ENCODE peak calls at places on chromosomes 11 and 22, in six cellular contexts. E, J, O, U, W and N are unnamed samples.

GRCh38 chr22:30575859-30576258 is 1.4 kb upstream of the GAL3ST1 start:
- DNase-seq in E (no peak), J (no peak), O (no peak), U (no peak), W (no peak), N (no peak)

GRCh38 chr11:66361502-66361941 is 10.0 kb downstream of the SLC29A2 start:
- DNase-seq in E (peak), J (no peak), O (peak), U (no peak), W (no peak), N (no peak)

GRCh38 chr11:72812968-72813739 is 1.1 kb upstream of the ATG16L2 start:
- DNase-seq in E (peak), J (no peak), O (no peak), U (peak), W (no peak), N (no peak)

GRCh38 chr11:14386895-14387480 is 28.0 kb upstream of the RRAS2 start:
- DNase-seq in E (peak), J (peak), O (no peak), U (no peak), W (no peak), N (no peak)

GRCh38 chr22:20584029-20584871 is 76.8 kb downstream of the MED15 start:
- DNase-seq in E (no peak), J (no peak), O (no peak), U (no peak), W (no peak), N (no peak)

GRCh38 chr11:127789887-127790286 is 789.3 kb upstream of the KIRREL3 start:
- DNase-seq in E (no peak), J (no peak), O (no peak), U (no peak), W (no peak), N (no peak)

GRCh38 chr11:108825381-108825780 is 160.5 kb downstream of the DDX10 start:
- DNase-seq in E (no peak), J (no peak), O (no peak), U (no peak), W (no peak), N (no peak)

GRCh38 chr11:128902515-128903066 is 11.4 kb downstream of the KCNJ5 start:
- DNase-seq in E (no peak), J (no peak), O (no peak), U (no peak), W (no peak), N (no peak)

GRCh38 chr11:24496728-24497396 is at the start of gene LUZP2:
- DNase-seq in E (no peak), J (peak), O (no peak), U (no peak), W (no peak), N (peak)

GRCh38 chr11:73995247-73995646 is 12.6 kb upstream of the UCP2 start:
- DNase-seq in E (no peak), J (no peak), O (no peak), U (no peak), W (no peak), N (no peak)

GRCh38 chr11:132238331-132238730 is 867.9 kb downstream of the NTM start:
- DNase-seq in E (no peak), J (no peak), O (no peak), U (no peak), W (no peak), N (no peak)

GRCh38 chr11:120601566-120601965 is 90.0 kb downstream of the GRIK4 start:
- DNase-seq in E (no peak), J (no peak), O (no peak), U (no peak), W (no peak), N (no peak)

DNA sequence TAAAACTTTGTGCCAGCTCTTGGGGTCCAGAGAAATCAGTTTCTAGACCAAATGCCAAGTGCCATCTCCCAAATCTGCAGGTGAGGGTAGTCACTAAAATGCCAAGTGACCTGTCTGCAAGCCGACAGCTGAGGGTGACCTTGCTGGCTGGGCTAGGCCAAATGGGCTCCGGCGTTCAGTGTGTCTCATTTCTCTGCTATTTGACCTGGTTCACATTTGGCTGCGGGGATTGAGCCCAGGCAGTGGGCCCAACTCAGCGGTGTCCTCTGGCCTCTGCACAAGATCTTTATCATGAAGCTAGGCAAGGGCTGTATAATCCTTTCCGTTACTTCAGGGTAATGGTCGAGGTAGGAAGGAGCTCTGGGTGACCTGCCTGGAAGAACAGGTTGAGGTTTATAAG is 87.5 kb downstream of the SNX19 start:
- DNase-seq in E (no peak), J (no peak), O (no peak), U (no peak), W (no peak), N (no peak)
- TF ChIP-seq TAF1 in E (no peak), J (no peak), O (no peak), U (no peak), W (no peak), N (no peak)

GRCh38 chr22:44024288-44024908 is at the start of gene PARVB:
- DNase-seq in E (peak), J (no peak), O (peak), U (no peak), W (no peak), N (peak)
- TF ChIP-seq POLR2A in E (no peak), J (no peak), O (peak), U (no peak), W (peak), N (peak)

GRCh38 chr11:16096336-16096735 is 260.0 kb downstream of the SOX6 start:
- DNase-seq in E (no peak), J (no peak), O (no peak), U (no peak), W (no peak), N (no peak)

GRCh38 chr11:16099501-16099900 is 256.8 kb downstream of the SOX6 start:
- DNase-seq in E (no peak), J (no peak), O (no peak), U (no peak), W (no peak), N (no peak)

GRCh38 chr11:16097543-16097942 is 258.8 kb downstream of the SOX6 start:
- DNase-seq in E (no peak), J (no peak), O (no peak), U (no peak), W (no peak), N (no peak)

GRCh38 chr11:16095756-16096155 is 260.6 kb downstream of the SOX6 start:
- DNase-seq in E (no peak), J (no peak), O (no peak), U (no peak), W (no peak), N (no peak)

GRCh38 chr11:16098827-16099226 is 257.5 kb downstream of the SOX6 start:
- DNase-seq in E (no peak), J (no peak), O (no peak), U (no peak), W (no peak), N (no peak)
- TF ChIP-seq POLR2AphosphoS5 in E (no peak), J (no peak), O (no peak), U (no peak), W (no peak), N (no peak)

GRCh38 chr11:85076535-85077330 is 550.4 kb downstream of the DLG2 start:
- DNase-seq in E (no peak), J (no peak), O (no peak), U (no peak), W (no peak), N (no peak)
- TF ChIP-seq TAF1 in E (no peak), J (no peak), O (no peak), U (no peak), W (no peak), N (no peak)

GRCh38 chr11:35364101-35364780 is 55.1 kb downstream of the SLC1A2 start:
- DNase-seq in E (no peak), J (no peak), O (no peak), U (no peak), W (no peak), N (no peak)
- TF ChIP-seq POLR2A in E (no peak), J (no peak), O (no peak), U (no peak), W (no peak), N (no peak)

DNA sequence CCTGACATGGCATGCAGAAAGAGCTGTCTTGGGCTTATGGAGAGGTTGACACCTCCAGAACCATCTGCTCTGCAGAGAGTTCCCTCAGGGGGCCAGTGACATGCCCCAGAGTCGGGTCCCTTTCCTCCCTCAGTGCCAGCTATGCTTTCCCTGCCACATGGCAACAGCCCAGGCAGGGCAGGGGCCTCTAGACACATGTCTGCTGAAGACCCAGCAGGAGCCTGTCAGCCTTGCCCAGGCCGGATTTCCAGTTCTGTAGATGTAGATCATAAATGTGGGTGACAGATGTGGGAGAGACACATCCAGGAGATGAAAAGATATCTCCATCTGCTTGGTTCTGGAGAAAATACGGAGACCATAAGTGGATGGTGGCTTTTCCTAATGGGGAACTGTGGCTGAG is 25.5 kb downstream of the NAV2 start:
- DNase-seq in E (no peak), J (no peak), O (no peak), U (no peak), W (no peak), N (no peak)
- TF ChIP-seq POLR2AphosphoS5 in E (no peak), J (no peak), O (no peak), U (no peak), W (no peak), N (no peak)

GRCh38 chr22:49382451-49382735 is 445.3 kb downstream of the BRD1 start:
- DNase-seq in E (no peak), J (no peak), O (no peak), U (no peak), W (no peak), N (no peak)

GRCh38 chr22:49377306-49377705 is 450.4 kb downstream of the BRD1 start:
- DNase-seq in E (no peak), J (no peak), O (no peak), U (no peak), W (no peak), N (no peak)

GRCh38 chr22:49380828-49381114 is 446.9 kb downstream of the BRD1 start:
- DNase-seq in E (no peak), J (no peak), O (no peak), U (no peak), W (no peak), N (no peak)

GRCh38 chr22:49381595-49382450 is 445.9 kb downstream of the BRD1 start:
- DNase-seq in E (no peak), J (no peak), O (no peak), U (no peak), W (no peak), N (no peak)

GRCh38 chr22:49380095-49380827 is 447.4 kb downstream of the BRD1 start:
- DNase-seq in E (no peak), J (no peak), O (no peak), U (no peak), W (no peak), N (no peak)
- TF ChIP-seq TAF1 in E (no peak), J (no peak), O (no peak), U (no peak), W (no peak), N (no peak)

DNA sequence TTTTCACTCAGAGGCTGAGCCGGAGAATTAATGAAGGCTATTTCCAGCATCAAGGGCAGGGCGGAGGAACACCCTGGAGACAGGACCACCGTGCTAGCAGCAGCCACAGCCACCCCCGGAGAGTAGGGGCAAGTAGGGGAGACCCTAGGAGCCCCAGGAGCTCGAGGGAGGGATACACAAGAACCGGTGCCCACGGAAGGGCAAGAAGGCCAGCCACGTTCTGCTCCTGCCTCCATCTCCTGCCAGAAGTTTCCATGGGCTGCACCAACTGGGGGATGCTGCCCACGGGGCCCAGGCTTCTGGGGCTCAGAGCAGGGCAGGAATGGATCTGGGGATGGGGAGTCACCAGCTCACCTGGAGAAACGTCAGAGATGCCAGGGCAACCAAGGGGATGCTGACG is 626.8 kb downstream of the TBC1D22A start:
- DNase-seq in E (no peak), J (no peak), O (no peak), U (no peak), W (no peak), N (no peak)
- TF ChIP-seq POLR2A in E (no peak), J (no peak), O (no peak), U (no peak), W (no peak), N (no peak)

GRCh38 chr11:8922691-8923090 is 10.1 kb downstream of the C11orf16 start:
- DNase-seq in E (no peak), J (no peak), O (no peak), U (no peak), W (no peak), N (no peak)

GRCh38 chr11:8914661-8915018 is 3.7 kb downstream of the AKIP1 start:
- DNase-seq in E (no peak), J (no peak), O (no peak), U (no peak), W (no peak), N (no peak)

GRCh38 chr11:8913961-8914660 is 3.1 kb downstream of the AKIP1 start:
- DNase-seq in E (peak), J (no peak), O (peak), U (peak), W (no peak), N (no peak)

DNA sequence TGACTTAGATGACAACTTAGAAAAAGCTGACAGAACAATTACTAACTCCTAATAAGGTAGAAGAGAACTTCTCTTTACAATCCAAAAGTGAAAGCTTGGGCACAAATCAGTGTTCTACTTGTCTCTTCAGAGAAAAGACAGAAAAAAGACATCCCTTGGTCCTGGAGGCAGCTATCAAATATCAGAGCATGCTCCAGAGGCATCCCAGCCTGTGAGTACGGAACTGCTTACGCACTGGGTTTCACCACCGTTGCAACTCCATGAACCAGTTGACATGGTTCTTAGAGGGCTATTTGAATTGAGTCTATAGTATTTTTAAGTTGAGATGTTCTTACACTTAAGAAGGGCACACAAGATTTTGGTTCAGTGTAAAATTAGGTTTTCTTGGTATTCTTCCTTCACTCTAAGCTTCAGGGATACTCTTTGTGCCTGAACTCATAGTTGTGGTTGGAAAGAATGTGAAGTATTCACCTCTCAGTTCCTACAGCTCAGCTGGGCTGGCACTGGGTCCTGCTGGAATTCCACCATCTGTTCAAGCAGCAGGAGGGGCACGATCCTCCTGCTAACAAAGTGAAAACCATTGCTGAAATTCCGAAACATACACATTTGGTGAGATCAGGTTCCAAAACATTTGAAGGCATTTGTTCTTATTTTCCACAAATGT is 6.3 kb downstream of the AKIP1 start:
- DNase-seq in E (no peak), J (no peak), O (no peak), U (peak), W (no peak), N (no peak)
- TF ChIP-seq POLR2AphosphoS5 in E (no peak), J (no peak), O (no peak), U (no peak), W (no peak), N (no peak)

GRCh38 chr11:111934301-111934700 is 2.8 kb upstream of the DIXDC1 start:
- DNase-seq in E (no peak), J (no peak), O (no peak), U (no peak), W (no peak), N (no peak)
- TF ChIP-seq TAF1 in E (no peak), J (no peak), O (no peak), U (no peak), W (no peak), N (no peak)